ENCODE peak calls at places on chromosome 22, in eight cellular contexts. Y is uterus; M is ascending aorta; L is adrenal gland; U is pancreas; G is breast epithelium; J is neural progenitor cell; W is CD8-positive, alpha-beta memory T cell. H is an unnamed sample. For H3K4me1, the result is how much of the 10 kb centered on the place peaks cover.

GRCh38 chr22:29359469-29359868 is 28.9 kb downstream of the AP1B1 start:
- DNase-seq in Y (peak), M (no peak), L (peak), U (peak), G (peak), J (peak), W (no peak), H (peak)

GRCh38 chr22:31104869-31105268 is 2.5 kb downstream of the SELENOM start:
- DNase-seq in Y (peak), M (no peak), L (no peak), U (peak), G (no peak), J (peak), W (no peak), H (no peak)

GRCh38 chr22:44520695-44521094 is 22.7 kb upstream of the RTL6 start:
- DNase-seq in Y (no peak), M (no peak), L (peak), U (no peak), G (peak), J (no peak), W (no peak), H (no peak)

GRCh38 chr22:50184004-50184461 is 1.7 kb upstream of the TRABD start:
- DNase-seq in Y (peak), M (no peak), L (peak), U (peak), G (peak), J (peak), W (no peak), H (no peak)

GRCh38 chr22:46350111-46350510 is 14.6 kb downstream of the TRMU start:
- DNase-seq in Y (no peak), M (no peak), L (no peak), U (no peak), G (no peak), J (no peak), W (no peak), H (no peak)

GRCh38 chr22:23183107-23183698 is 2.9 kb downstream of the BCR start:
- DNase-seq in Y (no peak), M (no peak), L (peak), U (no peak), G (no peak), J (peak), W (no peak), H (no peak)

GRCh38 chr22:27804683-27805297 is 3.2 kb upstream of the MN1 start:
- DNase-seq in Y (peak), M (no peak), L (peak), U (peak), G (no peak), J (peak), W (peak), H (peak)

GRCh38 chr22:27609411-27610029 is 192.0 kb downstream of the MN1 start:
- DNase-seq in Y (no peak), M (no peak), L (no peak), U (no peak), G (no peak), J (peak), W (no peak), H (peak)

GRCh38 chr22:22071455-22071854 is 88.9 kb upstream of the TOP3B start:
- DNase-seq in Y (no peak), M (no peak), L (no peak), U (no peak), G (no peak), J (no peak), W (no peak), H (no peak)

GRCh38 chr22:21931056-21931455 is 21.6 kb downstream of the PPM1F start:
- DNase-seq in Y (no peak), M (no peak), L (no peak), U (no peak), G (no peak), J (no peak), W (no peak), H (no peak)

DNA sequence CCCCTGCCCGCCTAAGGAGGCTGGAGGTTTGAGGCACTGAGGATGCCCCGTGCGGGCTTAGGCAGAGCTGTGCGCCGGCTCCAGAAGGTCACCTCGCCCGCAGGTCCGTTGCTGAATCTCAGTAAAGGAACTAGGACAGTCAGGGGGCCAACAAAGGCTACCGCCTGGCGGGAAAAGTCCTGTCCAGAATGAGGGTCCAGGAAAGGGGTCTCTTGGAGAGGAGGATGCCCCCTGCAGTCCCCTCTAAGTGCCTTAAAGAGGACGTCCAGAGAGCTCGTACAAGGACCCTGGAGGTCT is 549 bp downstream of the PVALB start:
- DNase-seq in Y (no peak), M (no peak), L (no peak), U (no peak), G (no peak), J (peak), W (no peak), H (no peak)
- H3K4me3 ChIP-seq in Y (no peak), M (no peak), L (peak), U (no peak), G (peak), J (peak), W (no peak), H (no peak)

DNA sequence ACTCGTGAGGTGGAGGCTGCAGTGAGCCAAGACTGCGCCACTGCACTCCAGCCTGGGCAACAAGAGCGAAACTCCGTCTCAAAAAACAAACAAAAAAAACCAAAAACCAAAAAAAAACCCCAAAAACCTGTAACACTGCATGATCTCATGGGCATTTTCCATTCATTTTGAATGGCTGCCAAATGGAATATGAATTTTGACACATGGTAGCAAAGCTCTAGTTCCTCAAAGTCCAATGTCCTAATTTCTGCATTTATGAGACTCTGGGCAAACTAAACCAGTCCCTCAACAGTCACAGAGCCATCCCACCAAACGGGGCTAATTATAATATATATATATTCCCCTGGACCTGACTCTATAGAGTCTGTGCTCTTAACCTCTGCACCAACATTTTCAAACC is 61.8 kb downstream of the SGSM3 start:
- DNase-seq in Y (no peak), M (no peak), L (no peak), U (no peak), G (no peak), J (no peak), W (no peak), H (no peak)
- H3K4me1 ChIP-seq in Y (under half), M (under half), L (under half), U (under half), G (under half), J (under half), W (under half), H (under half)

DNA sequence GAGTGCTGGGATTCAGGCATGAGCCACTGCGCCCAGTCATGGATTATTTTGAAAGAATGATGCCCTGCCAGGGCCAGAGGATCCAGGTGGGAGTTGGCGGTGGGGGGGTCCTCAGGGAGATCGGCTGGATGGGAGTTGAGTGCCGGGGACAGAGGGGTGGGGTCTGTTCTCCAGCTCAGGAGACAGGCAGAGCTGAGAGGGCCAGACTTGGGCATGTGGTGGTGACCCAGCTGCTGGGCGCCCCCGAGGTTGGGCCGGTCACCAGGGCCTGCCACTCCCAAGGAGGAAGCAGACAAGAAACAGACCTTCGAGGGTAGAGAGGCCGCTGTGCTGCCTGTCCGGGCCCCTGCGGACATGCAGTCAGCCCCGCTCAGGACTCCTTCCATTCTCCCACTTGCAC is 11.8 kb upstream of the PRODH start:
- DNase-seq in Y (no peak), M (no peak), L (no peak), U (peak), G (peak), J (no peak), W (no peak), H (peak)
- H3K4me3 ChIP-seq in Y (no peak), M (no peak), L (no peak), U (no peak), G (no peak), J (no peak), W (no peak), H (peak)

DNA sequence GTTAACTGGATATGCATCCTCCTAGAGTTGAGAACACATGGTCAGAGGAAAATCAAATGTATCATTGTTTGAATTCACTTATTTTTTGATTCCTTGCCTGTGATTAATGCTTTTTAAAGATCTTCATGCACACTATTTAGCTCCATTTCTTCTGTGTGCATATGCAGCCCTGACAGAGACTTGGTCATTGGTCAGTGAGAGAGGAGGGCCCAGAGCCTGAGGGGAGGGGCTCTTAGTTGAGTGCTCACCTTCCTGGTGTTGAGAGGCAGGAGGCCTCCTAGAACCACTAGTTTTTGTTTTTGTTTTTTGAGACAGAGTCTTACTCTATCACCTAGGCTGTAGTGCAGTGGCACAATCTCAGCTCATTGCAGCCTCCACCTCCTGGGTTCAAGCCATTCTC is 48.9 kb downstream of the TNRC6B start:
- DNase-seq in Y (no peak), M (no peak), L (no peak), U (no peak), G (no peak), J (no peak), W (no peak), H (no peak)
- H3K4me1 ChIP-seq in Y (under half), M (under half), L (under half), U (under half), G (under half), J (under half), W (under half), H (under half)

GRCh38 chr22:26325641-26326040 is 103.4 kb upstream of the ASPHD2 start:
- DNase-seq in Y (no peak), M (no peak), L (no peak), U (no peak), G (no peak), J (no peak), W (no peak), H (no peak)

GRCh38 chr22:26324150-26324549 is 104.9 kb upstream of the ASPHD2 start:
- DNase-seq in Y (no peak), M (no peak), L (no peak), U (no peak), G (no peak), J (no peak), W (no peak), H (no peak)

GRCh38 chr22:26328221-26328620 is 100.8 kb upstream of the ASPHD2 start:
- DNase-seq in Y (no peak), M (no peak), L (no peak), U (no peak), G (no peak), J (no peak), W (no peak), H (no peak)

GRCh38 chr22:26326803-26327202 is 102.3 kb upstream of the ASPHD2 start:
- DNase-seq in Y (no peak), M (no peak), L (no peak), U (no peak), G (no peak), J (no peak), W (no peak), H (no peak)

DNA sequence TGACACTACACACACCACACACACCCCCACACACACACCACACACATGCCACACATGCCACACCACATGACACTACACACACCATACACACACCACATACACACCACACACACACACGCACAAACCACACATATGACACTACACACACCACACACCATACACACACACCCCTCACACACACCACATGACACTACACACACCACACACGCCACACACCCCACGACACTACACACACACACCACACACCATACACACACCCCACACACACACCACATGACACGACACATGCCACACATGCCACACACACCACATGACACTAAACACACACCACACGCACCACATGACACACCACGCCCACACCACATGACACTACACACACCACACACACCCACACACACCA is 101.8 kb upstream of the ASPHD2 start:
- DNase-seq in Y (no peak), M (no peak), L (no peak), U (no peak), G (no peak), J (no peak), W (no peak), H (no peak)
- H3K4me3 ChIP-seq in Y (no peak), M (no peak), L (no peak), U (no peak), G (no peak), J (no peak), W (no peak), H (no peak)

DNA sequence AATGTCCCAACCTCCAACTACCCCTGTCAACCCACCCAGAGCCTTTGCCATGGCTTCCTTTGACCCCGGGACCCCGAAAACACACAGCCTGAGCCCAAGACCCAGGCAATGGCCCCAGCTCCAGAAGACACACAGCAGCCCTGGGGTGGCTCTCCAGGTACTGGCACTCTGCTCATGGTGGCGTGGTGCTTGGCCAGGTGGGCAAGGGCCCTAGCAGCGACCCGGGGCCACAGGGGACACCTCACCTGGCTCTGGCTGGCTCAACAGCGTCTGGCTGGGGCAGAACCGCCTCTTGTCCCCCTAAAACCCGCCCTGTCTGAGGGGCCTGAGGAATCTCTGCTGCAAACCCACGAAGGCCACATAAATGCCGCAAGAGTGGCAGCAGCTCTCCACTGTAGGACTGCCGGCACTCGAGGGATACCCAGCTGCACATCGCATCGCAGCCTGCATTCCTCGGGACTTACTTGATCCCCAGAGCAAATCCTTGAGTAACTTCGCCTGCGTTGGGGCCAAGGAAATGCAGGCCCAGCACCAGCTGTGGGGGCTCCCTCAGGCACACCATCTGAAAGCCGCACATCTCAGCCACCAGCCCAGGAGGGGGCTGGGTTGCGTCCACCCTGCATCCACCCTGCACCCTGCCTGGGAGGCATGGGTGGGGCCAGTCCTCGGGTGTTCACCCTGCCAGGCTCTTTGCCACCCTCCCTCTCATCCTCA is 23.1 kb upstream of the GNB1L start:
- DNase-seq in Y (no peak), M (peak), L (peak), U (peak), G (peak), J (peak), W (no peak), H (no peak)
- H3K4me1 ChIP-seq in Y (under half), M (under half), L (under half), U (under half), G (under half), J (under half), W (under half), H (under half)

DNA sequence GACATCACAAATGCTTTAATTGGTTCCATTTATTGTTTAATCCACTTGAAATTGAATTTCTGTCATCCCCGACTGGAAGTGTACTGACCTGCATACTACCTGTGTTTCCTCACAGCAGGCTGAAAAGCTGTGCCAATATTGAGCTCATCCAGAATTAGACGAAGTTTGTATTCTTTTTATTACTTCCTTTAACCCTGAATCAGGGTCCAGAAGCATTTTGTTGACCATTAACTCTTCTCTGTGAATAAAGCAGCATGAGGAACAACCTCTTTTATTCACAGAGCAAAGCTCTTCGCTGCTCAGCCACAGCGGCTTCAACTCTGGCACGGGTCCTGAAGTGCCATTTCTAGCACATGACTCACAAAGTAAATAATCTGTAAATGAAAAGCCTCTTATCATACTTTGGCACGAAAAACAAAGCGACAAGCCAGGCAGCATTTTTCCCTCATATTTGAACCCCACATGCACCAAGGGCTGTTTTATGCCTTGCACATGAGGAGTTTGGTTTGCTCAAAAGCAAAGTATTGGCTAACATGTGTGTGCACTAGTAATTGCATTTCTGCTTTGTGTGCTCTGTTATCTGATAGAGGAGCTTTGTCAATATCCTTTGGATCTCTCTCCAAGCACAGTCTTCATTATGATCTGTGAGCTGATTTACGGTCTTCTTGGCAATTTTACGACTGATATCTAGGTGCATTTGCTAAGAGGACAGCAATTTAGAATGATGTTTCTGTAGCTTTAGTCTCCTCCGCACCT is 33.0 kb upstream of the APOBEC3A start:
- DNase-seq in Y (peak), M (no peak), L (peak), U (peak), G (peak), J (no peak), W (no peak), H (peak)
- H3K4me3 ChIP-seq in Y (peak), M (peak), L (peak), U (no peak), G (peak), J (no peak), W (no peak), H (peak)

GRCh38 chr22:38953091-38953490 is 4.3 kb upstream of the APOBEC3A start:
- DNase-seq in Y (no peak), M (no peak), L (no peak), U (no peak), G (no peak), J (peak), W (no peak), H (no peak)
- H3K4me1 ChIP-seq in Y (under half), M (under half), L (under half), U (under half), G (under half), J (under half), W (under half), H (under half)

GRCh38 chr22:49044776-49045175 is 782.9 kb downstream of the BRD1 start:
- DNase-seq in Y (no peak), M (no peak), L (no peak), U (no peak), G (peak), J (no peak), W (no peak), H (no peak)

GRCh38 chr22:49042877-49043859 is 784.5 kb downstream of the BRD1 start:
- DNase-seq in Y (no peak), M (no peak), L (no peak), U (peak), G (peak), J (no peak), W (no peak), H (no peak)

GRCh38 chr22:49045276-49045675 is 782.4 kb downstream of the BRD1 start:
- DNase-seq in Y (no peak), M (no peak), L (no peak), U (no peak), G (no peak), J (no peak), W (no peak), H (no peak)

GRCh38 chr22:49046000-49046545 is 781.6 kb downstream of the BRD1 start:
- DNase-seq in Y (no peak), M (no peak), L (no peak), U (peak), G (peak), J (no peak), W (no peak), H (no peak)

GRCh38 chr22:49044091-49044490 is 783.6 kb downstream of the BRD1 start:
- DNase-seq in Y (no peak), M (no peak), L (no peak), U (no peak), G (peak), J (no peak), W (no peak), H (no peak)
- H3K4me3 ChIP-seq in Y (no peak), M (no peak), L (no peak), U (no peak), G (no peak), J (no peak), W (no peak), H (no peak)

DNA sequence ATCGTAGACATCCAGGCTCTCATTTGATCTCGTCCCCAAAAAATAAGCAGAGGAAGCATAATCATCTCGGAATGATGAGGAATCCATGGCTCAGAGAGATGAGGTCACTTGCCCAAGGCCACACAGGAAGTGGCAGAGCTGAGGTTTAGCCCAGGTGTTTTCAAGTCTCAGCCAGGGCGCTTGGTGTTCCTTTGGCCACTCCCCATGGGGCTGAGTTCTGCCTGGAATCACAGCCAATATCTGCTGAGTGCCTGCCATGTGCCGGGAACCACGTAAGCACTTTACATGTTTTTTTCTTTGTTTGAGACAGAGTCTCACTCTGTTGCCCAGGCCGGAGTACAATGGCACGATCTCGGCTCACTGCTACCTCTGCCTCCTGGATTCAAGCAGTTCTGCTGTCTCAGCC is 29.5 kb upstream of the MYH9 start:
- DNase-seq in Y (no peak), M (no peak), L (peak), U (peak), G (peak), J (no peak), W (no peak), H (no peak)
- H3K4me1 ChIP-seq in Y (under half), M (under half), L (under half), U (under half), G (under half), J (under half), W (under half), H (under half)